ENCODE peak calls at places on chromosomes 13 and 19, in ten cellular contexts. S is skeletal muscle cell, L is vagina, G is endothelial cell, I is ELF-1, V is T follicular helper cell, B is foreskin fibroblast, C is Panc1, P is RCC 7860, M is T-helper 9 cell. K is an unnamed sample.

GRCh38 chr13:80979035-80979641 is 638.2 kb upstream of the SPRY2 start:
- DNase-seq in S (peak), L (no peak), G (peak), I (peak), V (no peak), B (peak), C (peak), P (peak), M (no peak), K (peak)

GRCh38 chr13:21297914-21298831 is 121.7 kb downstream of the MRPL57 start:
- DNase-seq in S (peak), L (no peak), G (peak), I (peak), V (peak), B (peak), C (peak), P (peak), M (peak), K (peak)

GRCh38 chr19:47697863-47698609 is 15.2 kb upstream of the EHD2 start:
- DNase-seq in S (peak), L (no peak), G (peak), I (peak), V (peak), B (peak), C (peak), P (peak), M (peak), K (peak)

GRCh38 chr19:29546583-29547190 is 20.9 kb downstream of the VSTM2B start:
- DNase-seq in S (no peak), L (no peak), G (no peak), I (no peak), V (no peak), B (no peak), C (no peak), P (no peak), M (no peak), K (no peak)

GRCh38 chr13:73677041-73677589 is 457.1 kb downstream of the KLF12 start:
- DNase-seq in S (peak), L (no peak), G (no peak), I (no peak), V (no peak), B (no peak), C (no peak), P (no peak), M (no peak), K (no peak)

GRCh38 chr13:20388184-20388583 is 137.5 kb downstream of the CRYL1 start:
- DNase-seq in S (no peak), L (peak), G (no peak), I (no peak), V (no peak), B (no peak), C (no peak), P (no peak), M (no peak), K (no peak)

GRCh38 chr19:29491491-29491890 is 34.3 kb upstream of the VSTM2B start:
- DNase-seq in S (no peak), L (peak), G (no peak), I (no peak), V (no peak), B (no peak), C (no peak), P (no peak), M (no peak), K (no peak)

GRCh38 chr19:42255766-42256750 is 1.1 kb upstream of the ERF start:
- DNase-seq in S (no peak), L (no peak), G (peak), I (peak), V (no peak), B (peak), C (no peak), P (peak), M (no peak), K (no peak)

GRCh38 chr13:58792854-58793253 is 1161.3 kb downstream of the PCDH17 start:
- DNase-seq in S (no peak), L (no peak), G (no peak), I (no peak), V (no peak), B (no peak), C (no peak), P (no peak), M (no peak), K (no peak)

GRCh38 chr13:20658451-20658850 is 45.0 kb upstream of the IL17D start:
- DNase-seq in S (no peak), L (no peak), G (no peak), I (no peak), V (no peak), B (no peak), C (no peak), P (no peak), M (no peak), K (no peak)

GRCh38 chr13:109840201-109840892 is 54.0 kb upstream of the IRS2 start:
- DNase-seq in S (peak), L (no peak), G (no peak), I (peak), V (no peak), B (peak), C (no peak), P (peak), M (no peak), K (peak)

GRCh38 chr13:44165895-44166496 is 207.6 kb upstream of the SERP2 start:
- DNase-seq in S (no peak), L (no peak), G (no peak), I (no peak), V (no peak), B (no peak), C (no peak), P (no peak), M (no peak), K (peak)

GRCh38 chr13:49216334-49216733 is 3.8 kb upstream of the MLNR start:
- DNase-seq in S (no peak), L (no peak), G (no peak), I (no peak), V (no peak), B (no peak), C (no peak), P (no peak), M (no peak), K (no peak)

GRCh38 chr13:70098669-70099068 is 9.0 kb upstream of the ATXN8OS start:
- DNase-seq in S (no peak), L (no peak), G (no peak), I (no peak), V (no peak), B (no peak), C (no peak), P (peak), M (no peak), K (no peak)